ENCODE peak calls at places on chromosomes 2 and 18, in six cellular contexts. B is left lung, X is thoracic aorta, A is neural progenitor cell, J is mammary epithelial cell, V is suprapubic skin. C is an unnamed sample.

GRCh38 chr2:215422676-215423075 is 13.2 kb downstream of the FN1 start:
- DNase-seq in V (no peak), X (no peak), A (no peak), J (no peak), B (no peak), C (no peak)

GRCh38 chr2:205276071-205276777 is 406.1 kb upstream of the NRP2 start:
- DNase-seq in A (peak; percentile 51), B (no peak), X (no peak), J (no peak), V (no peak), C (no peak)

GRCh38 chr2:18740428-18740827 is 151.1 kb upstream of the NT5C1B start:
- DNase-seq in X (no peak), A (no peak), J (no peak), B (peak; percentile 63), V (no peak), C (no peak)

GRCh38 chr2:144377929-144378328 is 142.0 kb downstream of the ZEB2 start:
- DNase-seq in J (peak; percentile 49), X (no peak), B (no peak), V (no peak), A (no peak), C (no peak)

GRCh38 chr2:151886235-151886634 is 58.0 kb upstream of the ARL5A start:
- DNase-seq in B (no peak), X (no peak), V (no peak), J (peak; percentile 17), A (no peak), C (no peak)

GRCh38 chr18:76407681-76408080 is 87.4 kb downstream of the ZNF516 start:
- DNase-seq in X (no peak), A (no peak), V (no peak), J (no peak), B (no peak), C (no peak)

GRCh38 chr2:31296641-31297287 is 62.8 kb downstream of the EHD3 start:
- DNase-seq in A (no peak), J (no peak), V (no peak), B (no peak), X (no peak), C (no peak)

GRCh38 chr2:200086911-200087310 is 131.5 kb downstream of the MAIP1 start:
- DNase-seq in B (no peak), J (no peak), A (no peak), X (no peak), V (no peak), C (no peak)

GRCh38 chr2:228535396-228535795 is 353.9 kb upstream of the SPHKAP start:
- DNase-seq in V (no peak), X (no peak), B (no peak), A (peak; percentile 19), J (no peak), C (no peak)

GRCh38 chr2:191218292-191218898 is 26.8 kb upstream of the MYO1B start:
- DNase-seq in V (no peak), X (peak; percentile 9), A (peak; percentile 88), B (peak; percentile 41), J (peak; percentile 46), C (no peak)

GRCh38 chr2:70927641-70928040 is 8.1 kb upstream of the ATP6V1B1 start:
- DNase-seq in A (no peak), B (no peak), X (no peak), J (no peak), V (no peak), C (no peak)

GRCh38 chr2:43100883-43101662 is 125.3 kb downstream of the ZFP36L2 start:
- DNase-seq in V (peak; percentile 87), J (peak; percentile 65), A (peak; percentile 92), X (no peak), B (no peak), C (no peak)

GRCh38 chr18:23231340-23232021 is 96.2 kb downstream of the CABLES1 start:
- DNase-seq in V (peak; percentile 92), X (peak; percentile 72), B (peak; percentile 78), A (no peak), J (peak; percentile 12), C (no peak)

GRCh38 chr2:210226186-210226585 is 939 bp upstream of the ACADL start:
- DNase-seq in A (no peak), B (no peak), X (no peak), V (no peak), J (no peak), C (no peak)

GRCh38 chr2:141393214-141393545 is 737.6 kb downstream of the LRP1B start:
- DNase-seq in J (no peak), X (no peak), A (no peak), B (no peak), V (no peak), C (no peak)

GRCh38 chr2:221758076-221758475 is 186.0 kb upstream of the EPHA4 start:
- DNase-seq in B (no peak), A (no peak), J (no peak), X (no peak), V (no peak), C (no peak)

GRCh38 chr2:54107903-54108615 is 7.4 kb upstream of the ACYP2 start:
- DNase-seq in A (peak; percentile 8), J (peak; percentile 33), X (no peak), B (no peak), V (no peak), C (no peak)

GRCh38 chr2:195003926-195004325 is 653.1 kb upstream of the SLC39A10 start:
- DNase-seq in X (no peak), B (no peak), A (no peak), J (no peak), V (no peak), C (no peak)

GRCh38 chr2:235129856-235130255 is 178.0 kb downstream of the SH3BP4 start:
- DNase-seq in B (no peak), X (no peak), V (no peak), J (no peak), A (no peak), C (no peak)

GRCh38 chr18:67518566-67518965 is 2.0 kb upstream of the DSEL start:
- DNase-seq in V (no peak), J (no peak), B (no peak), A (no peak), X (no peak), C (no peak)

GRCh38 chr18:55421612-55422381 is 166.2 kb downstream of the TCF4 start:
- DNase-seq in B (no peak), X (no peak), J (peak; percentile 67), A (no peak), V (no peak), C (no peak)

GRCh38 chr2:43899589-43899988 is 60.8 kb downstream of the ABCG8 start:
- DNase-seq in X (no peak), V (no peak), A (no peak), B (no peak), J (no peak), C (no peak)

GRCh38 chr2:226800941-226801784 is 1.5 kb upstream of the IRS1 start:
- DNase-seq in J (no peak), X (peak; percentile 41), V (peak; percentile 82), A (peak; percentile 91), B (peak; percentile 84), C (peak; percentile 63)

DNA sequence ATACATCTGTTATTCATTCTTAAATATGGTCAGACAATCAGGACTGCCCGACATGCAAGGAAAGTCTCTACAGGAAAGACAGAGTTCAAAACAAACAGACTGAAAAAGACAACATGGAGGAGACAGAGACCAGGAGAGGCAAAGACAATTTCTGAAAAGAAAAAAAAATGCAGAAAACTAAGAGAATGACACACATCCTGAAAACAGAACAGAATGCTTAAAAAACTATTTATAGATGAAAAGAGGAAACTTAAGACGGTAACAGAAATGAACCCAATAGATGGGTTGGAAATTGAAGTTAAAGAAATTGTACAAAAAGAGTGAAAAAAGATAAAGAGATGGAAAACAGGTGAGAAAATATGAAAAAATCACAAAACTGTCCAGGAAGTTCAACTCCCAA is 95.7 kb downstream of the BCL2 start:
- DNase-seq in X (no peak), J (no peak), A (no peak), V (no peak), B (no peak), C (no peak)
- H3K27ac ChIP-seq in X (no peak overlapping the region), J (no peak overlapping the region), A (no peak overlapping the region), V (no peak overlapping the region), B (no peak overlapping the region), C (no peak overlapping the region)

GRCh38 chr2:68441179-68441993 is 25.7 kb downstream of the FBXO48 start:
- DNase-seq in A (peak; percentile 95), X (peak; percentile 66), B (peak; percentile 84), J (peak; percentile 57), V (peak; percentile 87), C (no peak)
- H3K27ac ChIP-seq in A (no peak overlapping the region), X (peak overlapping the region; percentile 21), B (peak overlapping the region; percentile 24), J (no peak overlapping the region), V (no peak overlapping the region), C (no peak overlapping the region)

GRCh38 chr18:13272411-13272810 is 53.9 kb downstream of the LDLRAD4 start:
- DNase-seq in A (no peak), V (no peak), X (no peak), B (no peak), J (no peak), C (no peak)

GRCh38 chr18:13273800-13274199 is 55.2 kb downstream of the LDLRAD4 start:
- DNase-seq in X (no peak), B (no peak), J (no peak), V (no peak), A (no peak), C (no peak)

GRCh38 chr18:13276530-13277520 is 58.3 kb downstream of the LDLRAD4 start:
- DNase-seq in V (no peak), J (no peak), B (no peak), X (no peak), A (no peak), C (no peak)

GRCh38 chr18:13278231-13278630 is 59.7 kb downstream of the LDLRAD4 start:
- DNase-seq in A (no peak), V (no peak), X (no peak), J (no peak), B (no peak), C (no peak)

DNA sequence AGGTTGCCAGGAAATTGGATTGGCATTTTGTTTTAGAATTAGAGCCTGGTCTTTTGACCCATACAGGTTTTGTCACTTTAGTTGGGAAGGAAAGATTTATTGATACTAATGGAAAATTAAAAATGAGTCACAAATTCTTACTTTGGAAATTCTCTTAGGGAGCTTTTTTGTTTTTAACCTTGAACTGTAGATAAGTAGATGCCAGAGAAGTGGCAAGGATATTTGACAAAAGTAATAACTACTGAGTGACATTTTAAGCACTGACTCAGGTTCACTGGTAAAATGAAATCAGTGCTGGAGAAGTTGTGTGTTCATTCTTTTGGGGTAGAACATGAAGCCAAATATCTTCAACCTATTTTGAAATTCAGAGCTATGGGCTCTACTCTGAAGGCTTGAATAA is 56.5 kb downstream of the LDLRAD4 start:
- DNase-seq in A (no peak), J (no peak), B (no peak), X (no peak), V (no peak), C (no peak)
- H3K27ac ChIP-seq in A (no peak overlapping the region), J (no peak overlapping the region), B (no peak overlapping the region), X (no peak overlapping the region), V (no peak overlapping the region), C (no peak overlapping the region)

DNA sequence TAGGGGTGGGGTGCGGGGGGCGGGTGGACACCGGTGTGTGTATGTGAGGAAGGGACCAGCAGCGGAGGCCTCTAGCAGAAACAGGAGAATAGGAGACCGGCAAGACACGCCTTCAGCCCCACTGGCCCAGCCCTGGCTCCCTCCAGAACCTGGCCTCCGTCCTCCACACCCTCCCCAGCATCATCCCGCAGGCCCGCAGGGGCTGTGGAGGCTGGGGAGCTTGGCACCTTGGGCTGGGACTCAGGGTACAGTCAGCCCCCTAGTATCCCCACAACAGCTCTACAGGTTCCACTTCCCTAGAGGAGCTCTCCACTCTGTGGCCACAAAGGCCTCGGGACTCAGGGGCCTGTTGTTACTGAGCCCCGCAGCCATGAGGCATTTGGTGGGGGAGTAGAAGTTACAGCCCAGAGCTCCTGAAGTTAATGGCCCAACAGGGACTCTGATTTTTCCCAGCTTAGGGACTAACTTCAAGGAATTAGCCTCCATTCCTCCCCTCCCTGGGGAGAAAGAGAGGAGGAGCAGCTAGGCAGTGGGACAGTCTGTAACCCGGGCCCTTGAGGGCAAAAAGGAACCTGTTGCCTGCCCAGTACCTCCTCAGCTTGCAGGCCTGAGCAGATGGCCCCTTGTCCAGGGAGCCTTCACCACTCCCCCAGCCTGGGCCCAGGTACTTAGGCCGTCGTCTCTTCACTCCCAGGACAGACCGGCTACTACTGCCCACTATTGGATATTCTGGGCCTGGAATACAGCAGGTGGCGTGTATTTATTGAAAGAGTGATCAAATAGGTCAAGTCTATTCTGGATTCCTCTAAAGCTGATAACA is 20.0 kb downstream of the SH2D6 start:
- DNase-seq in X (no peak), B (no peak), A (no peak), V (no peak), J (no peak), C (no peak)
- H3K27ac ChIP-seq in X (peak overlapping the region; percentile 90), B (peak overlapping the region; percentile 99), A (no peak overlapping the region), V (peak overlapping the region; percentile 88), J (no peak overlapping the region), C (peak overlapping the region; percentile 61)